ENCODE peak calls at places on chromosomes 5 and 9, in eight cellular contexts. M, U, V, J, F, O, K and Q are unnamed samples. For H3K4me1 and H3K9me3, the result is how much of the 10 kb centered on the place peaks cover.

GRCh38 chr5:111681414-111681790 is 75.6 kb downstream of the NREP start:
- ATAC-seq in M (no peak), U (peak), V (no peak), J (no peak), F (no peak), O (no peak), K (no peak), Q (no peak)

GRCh38 chr5:72214168-72214567 is 105.9 kb downstream of the MRPS27 start:
- ATAC-seq in M (no peak), U (no peak), V (peak), J (no peak), F (no peak), O (no peak), K (no peak), Q (no peak)

GRCh38 chr9:124242331-124243194 is 15.2 kb upstream of the NEK6 start:
- ATAC-seq in M (peak), U (peak), V (peak), J (peak), F (peak), O (peak), K (peak), Q (no peak)

GRCh38 chr9:137435381-137435891 is 5.7 kb downstream of the ENTPD8 start:
- ATAC-seq in M (no peak), U (peak), V (no peak), J (no peak), F (no peak), O (peak), K (no peak), Q (no peak)

GRCh38 chr9:98356953-98357352 is 101.5 kb upstream of the TBC1D2 start:
- ATAC-seq in M (no peak), U (no peak), V (no peak), J (peak), F (no peak), O (no peak), K (no peak), Q (no peak)

GRCh38 chr9:27732494-27732893 is 159.2 kb upstream of the C9orf72 start:
- ATAC-seq in M (no peak), U (no peak), V (no peak), J (no peak), F (no peak), O (no peak), K (no peak), Q (no peak)

GRCh38 chr5:78795757-78796156 is 147.2 kb upstream of the LHFPL2 start:
- ATAC-seq in M (peak), U (peak), V (no peak), J (peak), F (no peak), O (peak), K (no peak), Q (no peak)

GRCh38 chr5:169222934-169223594 is 77.9 kb downstream of the SLIT3 start:
- ATAC-seq in M (no peak), U (no peak), V (no peak), J (no peak), F (no peak), O (no peak), K (no peak), Q (no peak)

GRCh38 chr5:133807348-133807747 is 161.1 kb downstream of the C5orf15 start:
- ATAC-seq in M (no peak), U (no peak), V (no peak), J (no peak), F (no peak), O (no peak), K (no peak), Q (no peak)

GRCh38 chr5:143801251-143801650 is 10.7 kb upstream of the HMHB1 start:
- ATAC-seq in M (no peak), U (no peak), V (no peak), J (no peak), F (no peak), O (no peak), K (no peak), Q (no peak)

GRCh38 chr9:6433405-6433804 is 20.4 kb downstream of the UHRF2 start:
- ATAC-seq in M (no peak), U (no peak), V (no peak), J (peak), F (no peak), O (no peak), K (no peak), Q (no peak)

GRCh38 chr5:83484294-83484693 is 12.8 kb downstream of the VCAN start:
- ATAC-seq in M (no peak), U (no peak), V (no peak), J (no peak), F (no peak), O (no peak), K (no peak), Q (no peak)

GRCh38 chr9:1460143-1460769 is 410.1 kb downstream of the DMRT2 start:
- ATAC-seq in M (peak), U (peak), V (no peak), J (no peak), F (peak), O (peak), K (peak), Q (no peak)

GRCh38 chr5:157348049-157348400 is 82.1 kb downstream of the CYFIP2 start:
- ATAC-seq in M (no peak), U (no peak), V (no peak), J (no peak), F (no peak), O (no peak), K (no peak), Q (no peak)

GRCh38 chr5:169065400-169065799 is 235.5 kb downstream of the SLIT3 start:
- ATAC-seq in M (no peak), U (no peak), V (peak), J (no peak), F (no peak), O (no peak), K (no peak), Q (no peak)

GRCh38 chr5:109852371-109853160 is 162.8 kb downstream of the MAN2A1 start:
- ATAC-seq in M (peak), U (no peak), V (no peak), J (no peak), F (no peak), O (no peak), K (no peak), Q (no peak)

GRCh38 chr5:172502969-172503368 is 48.6 kb upstream of the SH3PXD2B start:
- ATAC-seq in M (no peak), U (peak), V (no peak), J (peak), F (no peak), O (no peak), K (no peak), Q (no peak)

GRCh38 chr5:124746252-124746915 is at the start of gene ZNF608:
- ATAC-seq in M (no peak), U (no peak), V (no peak), J (no peak), F (no peak), O (no peak), K (no peak), Q (no peak)

GRCh38 chr9:78314550-78314949 is 17.6 kb downstream of the PSAT1 start:
- ATAC-seq in M (no peak), U (peak), V (no peak), J (no peak), F (no peak), O (no peak), K (no peak), Q (peak)

GRCh38 chr5:5144441-5144840 is 4.3 kb downstream of the ADAMTS16 start:
- ATAC-seq in M (no peak), U (no peak), V (no peak), J (no peak), F (no peak), O (no peak), K (no peak), Q (no peak)

GRCh38 chr9:19181556-19181955 is 48.9 kb upstream of the DENND4C start:
- ATAC-seq in M (no peak), U (no peak), V (no peak), J (no peak), F (peak), O (no peak), K (no peak), Q (no peak)

GRCh38 chr5:26622947-26623346 is 415.4 kb downstream of the CDH9 start:
- ATAC-seq in M (no peak), U (no peak), V (no peak), J (no peak), F (no peak), O (no peak), K (no peak), Q (no peak)

GRCh38 chr9:94935396-94935795 is 208.9 kb downstream of the AOPEP start:
- ATAC-seq in M (no peak), U (no peak), V (no peak), J (no peak), F (no peak), O (no peak), K (peak), Q (no peak)

GRCh38 chr5:135124128-135124527 is 90.1 kb upstream of the PITX1 start:
- ATAC-seq in M (no peak), U (no peak), V (no peak), J (no peak), F (no peak), O (no peak), K (no peak), Q (no peak)

GRCh38 chr9:134540441-134541372 is 100.9 kb upstream of the COL5A1 start:
- ATAC-seq in M (no peak), U (no peak), V (no peak), J (no peak), F (no peak), O (no peak), K (no peak), Q (no peak)

GRCh38 chr9:102185962-102186361 is 447.5 kb upstream of the GRIN3A start:
- ATAC-seq in M (no peak), U (no peak), V (no peak), J (no peak), F (no peak), O (peak), K (no peak), Q (no peak)

GRCh38 chr9:127135056-127135745 is 12.8 kb upstream of the ANGPTL2 start:
- ATAC-seq in M (no peak), U (no peak), V (no peak), J (no peak), F (no peak), O (no peak), K (no peak), Q (no peak)
- H3K4me1 ChIP-seq in M (under half), U (under half), V (under half), J (under half), F (under half), O (under half), K (under half), Q (under half)

DNA sequence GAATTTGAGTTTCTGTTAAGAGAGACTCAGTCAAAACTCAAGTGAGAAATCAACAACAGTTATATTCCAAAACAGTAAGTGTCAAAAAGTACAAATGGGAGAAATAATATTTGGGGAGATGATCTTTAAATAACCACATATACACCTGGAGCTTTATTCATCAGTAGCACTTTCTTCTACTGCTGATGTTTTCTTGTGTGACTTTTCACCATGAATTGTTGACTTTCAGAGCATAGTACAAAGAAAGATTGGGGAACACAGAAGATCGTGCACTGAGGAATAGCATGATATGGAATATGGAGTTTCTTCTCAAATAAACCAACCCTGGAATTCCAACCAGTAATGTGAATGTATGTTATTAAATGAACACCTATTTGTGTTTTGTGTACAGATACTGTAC is 130.7 kb downstream of the MLLT3 start:
- ATAC-seq in M (no peak), U (no peak), V (no peak), J (no peak), F (no peak), O (no peak), K (no peak), Q (no peak)
- H3K4me3 ChIP-seq in M (no peak), U (no peak), V (no peak), J (no peak), F (no peak), O (no peak), K (no peak), Q (no peak)

GRCh38 chr9:115992834-115993233 is 160.8 kb upstream of the PAPPA start:
- ATAC-seq in M (no peak), U (no peak), V (no peak), J (no peak), F (no peak), O (no peak), K (no peak), Q (no peak)

GRCh38 chr9:115989816-115990215 is 163.8 kb upstream of the PAPPA start:
- ATAC-seq in M (no peak), U (no peak), V (no peak), J (no peak), F (no peak), O (no peak), K (no peak), Q (no peak)

GRCh38 chr9:115985657-115986056 is 167.9 kb upstream of the PAPPA start:
- ATAC-seq in M (no peak), U (no peak), V (no peak), J (no peak), F (no peak), O (no peak), K (no peak), Q (no peak)

GRCh38 chr9:115986508-115986907 is 167.1 kb upstream of the PAPPA start:
- ATAC-seq in M (peak), U (no peak), V (no peak), J (no peak), F (no peak), O (no peak), K (no peak), Q (no peak)

GRCh38 chr9:115988701-115989100 is 164.9 kb upstream of the PAPPA start:
- ATAC-seq in M (no peak), U (no peak), V (no peak), J (no peak), F (no peak), O (no peak), K (no peak), Q (no peak)
- H3K9me3 ChIP-seq in M (under half), U (under half), V (under half), J (under half), F (under half), O (under half), K (under half), Q (under half)

GRCh38 chr5:75043736-75044264 is 8.6 kb downstream of the GCNT4 start:
- ATAC-seq in M (peak), U (no peak), V (no peak), J (no peak), F (peak), O (peak), K (peak), Q (no peak)

GRCh38 chr5:75040973-75041372 is 11.4 kb downstream of the GCNT4 start:
- ATAC-seq in M (no peak), U (no peak), V (no peak), J (no peak), F (no peak), O (no peak), K (no peak), Q (no peak)

GRCh38 chr5:75044406-75044805 is 8.0 kb downstream of the GCNT4 start:
- ATAC-seq in M (peak), U (no peak), V (no peak), J (no peak), F (peak), O (peak), K (peak), Q (no peak)

GRCh38 chr5:75045071-75045470 is 7.3 kb downstream of the GCNT4 start:
- ATAC-seq in M (no peak), U (no peak), V (no peak), J (no peak), F (no peak), O (no peak), K (no peak), Q (no peak)

DNA sequence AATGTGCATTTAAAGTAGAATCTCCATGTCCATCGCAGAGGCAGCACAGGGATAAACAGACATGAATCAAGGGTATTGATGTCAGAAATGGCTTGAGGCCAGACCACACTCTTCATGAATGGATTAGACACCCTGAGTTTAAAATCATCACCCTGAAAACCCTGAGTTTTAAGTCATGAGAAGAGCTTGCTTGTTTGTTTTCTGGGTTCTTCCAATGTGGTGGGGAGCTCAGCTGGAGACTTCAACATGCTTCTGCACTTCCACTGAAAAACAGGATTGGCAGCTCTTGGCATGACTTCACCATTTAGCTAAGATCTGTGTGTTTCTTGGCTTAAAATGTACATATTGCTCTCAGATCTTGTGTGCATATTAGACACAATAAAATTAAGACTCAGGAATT is 9.8 kb downstream of the GCNT4 start:
- ATAC-seq in M (no peak), U (no peak), V (no peak), J (no peak), F (no peak), O (no peak), K (no peak), Q (no peak)
- H3K4me1 ChIP-seq in M (under half), U (under half), V (under half), J (under half), F (under half), O (under half), K (under half), Q (under half)

DNA sequence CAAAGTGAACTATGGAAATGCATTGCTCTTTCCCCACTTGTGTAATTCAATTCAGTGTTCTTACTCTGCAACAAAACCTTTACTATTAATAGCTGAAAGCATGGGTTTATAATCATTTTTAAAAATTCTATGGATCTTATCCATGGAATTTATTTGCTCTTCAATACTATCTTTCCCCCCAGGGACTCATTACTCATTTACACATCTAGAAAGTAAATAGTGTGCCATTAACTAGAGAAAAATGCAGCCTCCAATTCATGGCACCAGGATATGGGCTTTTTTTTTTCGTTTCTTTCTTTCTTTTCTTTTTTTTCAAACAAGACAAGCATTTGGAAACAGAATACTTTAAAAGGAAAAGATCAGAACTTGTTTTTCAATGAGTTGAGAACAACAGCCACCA is 172.4 kb upstream of the ANKRD55 start:
- ATAC-seq in M (no peak), U (no peak), V (no peak), J (no peak), F (no peak), O (peak), K (no peak), Q (no peak)
- H3K4me3 ChIP-seq in M (no peak), U (no peak), V (no peak), J (no peak), F (no peak), O (no peak), K (no peak), Q (no peak)

DNA sequence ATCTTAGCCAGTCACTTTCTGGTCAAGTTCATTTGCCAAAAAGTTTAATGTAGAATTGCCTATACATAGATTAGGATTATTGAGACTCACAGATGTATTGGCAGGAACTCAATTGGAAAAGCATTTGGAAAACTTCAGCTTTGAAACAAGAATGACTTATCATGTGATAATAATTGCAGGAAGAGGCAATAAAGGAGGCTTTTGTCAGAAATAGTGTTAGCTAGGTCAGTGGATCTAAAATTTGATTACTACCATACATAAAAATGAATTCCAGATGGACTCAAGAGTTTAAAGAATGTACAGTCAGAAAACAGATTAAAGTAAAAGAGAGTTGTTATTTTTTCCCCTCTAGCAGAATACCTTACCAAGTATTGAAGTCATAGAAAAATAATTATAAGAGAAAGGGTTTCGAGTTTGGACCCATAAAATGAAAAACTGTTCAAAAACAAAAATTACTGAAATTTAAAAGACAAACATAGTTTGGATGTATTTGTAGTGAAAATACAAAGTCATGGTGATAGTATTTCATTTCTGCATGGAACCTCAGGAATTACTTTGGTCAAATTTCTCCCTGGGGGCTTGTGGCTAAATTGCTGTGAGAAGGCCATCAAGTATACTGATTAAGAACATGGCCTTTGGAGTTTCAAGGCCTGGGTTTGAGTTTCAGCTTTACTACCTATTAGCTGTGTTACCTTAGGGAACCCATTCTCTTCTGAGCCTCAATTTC is 159.9 kb downstream of the TMEM38B start:
- ATAC-seq in M (no peak), U (no peak), V (no peak), J (no peak), F (no peak), O (no peak), K (no peak), Q (no peak)
- H3K9me3 ChIP-seq in M (under half), U (under half), V (under half), J (under half), F (under half), O (under half), K (under half), Q (under half)

GRCh38 chr9:20499013-20499412 is 123.3 kb downstream of the MLLT3 start:
- ATAC-seq in M (no peak), U (no peak), V (no peak), J (no peak), F (no peak), O (no peak), K (no peak), Q (no peak)
- H3K4me1 ChIP-seq in M (under half), U (under half), V (under half), J (under half), F (under half), O (under half), K (under half), Q (under half)

GRCh38 chr5:178732281-178732680 is 1.8 kb upstream of the ZNF354A start:
- ATAC-seq in M (no peak), U (no peak), V (no peak), J (no peak), F (no peak), O (no peak), K (no peak), Q (no peak)

GRCh38 chr5:178730940-178731265 is 444 bp upstream of the ZNF354A start:
- ATAC-seq in M (no peak), U (peak), V (no peak), J (no peak), F (no peak), O (no peak), K (no peak), Q (no peak)
- H3K4me3 ChIP-seq in M (no peak), U (no peak), V (no peak), J (no peak), F (peak), O (peak), K (peak), Q (peak)

GRCh38 chr5:73838901-73839300 is 212.9 kb downstream of the ARHGEF28 start:
- ATAC-seq in M (no peak), U (no peak), V (no peak), J (no peak), F (no peak), O (peak), K (no peak), Q (no peak)

GRCh38 chr5:73836607-73837006 is 210.6 kb downstream of the ARHGEF28 start:
- ATAC-seq in M (no peak), U (no peak), V (no peak), J (no peak), F (no peak), O (no peak), K (no peak), Q (no peak)

GRCh38 chr5:73831066-73831465 is 205.1 kb downstream of the ARHGEF28 start:
- ATAC-seq in M (no peak), U (no peak), V (no peak), J (no peak), F (no peak), O (no peak), K (no peak), Q (no peak)

DNA sequence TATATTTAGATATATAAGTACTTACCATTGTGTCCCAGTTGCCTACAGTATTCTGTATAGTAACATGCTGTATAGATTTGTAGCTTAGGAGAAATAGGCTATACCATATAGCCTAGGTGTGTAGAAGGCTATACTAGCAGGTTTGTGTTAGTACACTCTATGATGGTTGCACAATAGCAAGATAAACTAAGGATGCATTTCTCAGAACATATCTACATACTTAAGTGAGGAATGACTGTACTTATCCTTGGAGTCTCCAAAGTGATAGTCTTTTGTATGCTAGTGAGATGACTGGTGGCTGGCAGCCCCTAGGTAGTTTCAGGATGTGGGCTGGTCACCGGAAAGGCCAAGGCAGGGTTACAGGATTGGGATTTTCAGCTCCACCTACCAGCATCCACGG is 208.7 kb downstream of the ARHGEF28 start:
- ATAC-seq in M (no peak), U (no peak), V (no peak), J (no peak), F (no peak), O (no peak), K (no peak), Q (no peak)
- H3K9me3 ChIP-seq in M (under half), U (under half), V (under half), J (under half), F (under half), O (under half), K (under half), Q (under half)

GRCh38 chr5:132480546-132481242 is 9.9 kb downstream of the IRF1 start:
- ATAC-seq in M (no peak), U (no peak), V (no peak), J (no peak), F (no peak), O (no peak), K (no peak), Q (no peak)
- H3K4me1 ChIP-seq in M (under half), U (under half), V (under half), J (under half), F (under half), O (under half), K (half or more), Q (under half)